ENCODE peak calls at places on chromosome 9, in six cellular contexts. B is stimulated activated CD4-positive, alpha-beta T cell treated with anti-CD3 and anti-CD28 coated beads, Interleukin-12 subunit alpha, Interleukin-12 subunit beta, amount 100 ng/mL, for 24 hours; L is fibroblast of the aortic adventitia; R is T-helper 2 cell treated with Interferon-gamma antibody and Interleukin-4, amounts not matched to agents 5 μg/mL and 100 μg/mL, for 36 hours; N is fibroblast of pulmonary artery; X is HEK293T. H is an unnamed sample.

GRCh38 chr9:90641868-90642558 is 611 bp downstream of the DIRAS2 start:
- DNase-seq in L (peak; percentile 0), B (no peak), N (no peak), X (no peak), R (no peak), H (no peak)

GRCh38 chr9:94560237-94560636 is 5.4 kb downstream of the PCAT7 start:
- DNase-seq in X (no peak), B (no peak), L (no peak), R (no peak), N (no peak), H (no peak)

GRCh38 chr9:81855538-81855937 is 72.7 kb upstream of the SPATA31D4 start:
- DNase-seq in N (peak; percentile 51), L (peak; percentile 30), B (no peak), X (no peak), R (no peak), H (peak; percentile 54)

GRCh38 chr9:20295555-20295954 is 326.7 kb downstream of the MLLT3 start:
- DNase-seq in R (no peak), B (no peak), L (no peak), X (no peak), N (no peak), H (no peak)

GRCh38 chr9:113425072-113425471 is 14.5 kb downstream of the C9orf43 start:
- DNase-seq in N (no peak), L (no peak), X (no peak), B (no peak), R (no peak), H (no peak)

GRCh38 chr9:92786298-92786697 is 21.7 kb upstream of the BICD2 start:
- DNase-seq in X (no peak), B (no peak), N (no peak), L (no peak), R (no peak), H (no peak)

GRCh38 chr9:91572044-91572443 is 148.4 kb upstream of the NFIL3 start:
- DNase-seq in B (no peak), N (peak; percentile 73), X (no peak), R (no peak), L (peak; percentile 94), H (no peak)

GRCh38 chr9:14313378-14313940 is 482 bp downstream of the NFIB start:
- DNase-seq in B (no peak), R (no peak), L (peak; percentile 54), N (no peak), X (no peak), H (peak; percentile 52)

GRCh38 chr9:137017791-137018497 is 10.1 kb downstream of the ABCA2 start:
- DNase-seq in N (no peak), B (no peak), L (no peak), R (no peak), X (no peak), H (no peak)

GRCh38 chr9:14532716-14533115 is 160.5 kb downstream of the ZDHHC21 start:
- DNase-seq in B (no peak), L (peak; percentile 17), X (no peak), R (no peak), N (no peak), H (no peak)

GRCh38 chr9:70073193-70073592 is 29.5 kb downstream of the MAMDC2 start:
- DNase-seq in R (no peak), X (no peak), N (peak; percentile 38), B (no peak), L (peak; percentile 11), H (no peak)

GRCh38 chr9:122213589-122214413 is 15.0 kb downstream of the LHX6 start:
- DNase-seq in N (no peak), L (no peak), R (peak; percentile 54), X (peak; percentile 99), B (peak; percentile 12), H (no peak)

GRCh38 chr9:14797442-14797841 is 74.9 kb upstream of the CER1 start:
- DNase-seq in X (no peak), R (no peak), B (no peak), L (no peak), N (peak; percentile 8), H (peak; percentile 29)

GRCh38 chr9:71748280-71748743 is 20.0 kb downstream of the CEMIP2 start:
- DNase-seq in L (peak; percentile 92), N (peak; percentile 84), X (no peak), R (no peak), B (no peak), H (peak; percentile 44)

GRCh38 chr9:87498816-87499454 is 1.3 kb downstream of the DAPK1 start:
- DNase-seq in R (peak; percentile 26), B (no peak), L (no peak), N (no peak), X (no peak), H (no peak)